ENCODE peak calls at places on chromosome 10, in five cellular contexts. M is IMR-90, C is SK-N-SH, U is A549, W is GM12878. D is an unnamed sample.

GRCh38 chr10:121457729-121458128 is 140.5 kb downstream of the FGFR2 start:
- DNase-seq in M (no peak), C (no peak), U (no peak), W (no peak), D (no peak)

GRCh38 chr10:4129866-4130455 is 345.0 kb upstream of the KLF6 start:
- DNase-seq in M (no peak), C (no peak), U (no peak), W (no peak), D (no peak)

GRCh38 chr10:26503911-26504310 is 65.8 kb downstream of the APBB1IP start:
- DNase-seq in M (no peak), C (no peak), U (peak; percentile 28), W (no peak), D (no peak)

GRCh38 chr10:119174109-119174508 is 4.5 kb downstream of the PRDX3 start:
- DNase-seq in M (no peak), C (no peak), U (no peak), W (no peak), D (no peak)

GRCh38 chr10:98956576-98957260 is 278.9 kb downstream of the HPSE2 start:
- DNase-seq in M (peak; percentile 73), C (no peak), U (no peak), W (no peak), D (no peak)

GRCh38 chr10:126663328-126663727 is 7.2 kb downstream of the C10orf90 start:
- DNase-seq in M (no peak), C (no peak), U (no peak), W (no peak), D (no peak)

GRCh38 chr10:107059872-107060271 is 104.6 kb downstream of the SORCS1 start:
- DNase-seq in M (no peak), C (peak; percentile 43), U (no peak), W (no peak), D (peak; percentile 38)

GRCh38 chr10:86155034-86155656 is 211.4 kb downstream of the GRID1 start:
- DNase-seq in M (no peak), C (peak; percentile 53), U (no peak), W (no peak), D (no peak)

GRCh38 chr10:116565533-116565932 is 19.8 kb downstream of the PNLIP start:
- DNase-seq in M (no peak), C (no peak), U (no peak), W (no peak), D (no peak)

GRCh38 chr10:114499630-114500190 is 95.4 kb upstream of the AFAP1L2 start:
- DNase-seq in M (no peak), C (no peak), U (no peak), W (no peak), D (no peak)

GRCh38 chr10:20817646-20818045 is 79.5 kb downstream of the NEBL start:
- DNase-seq in M (no peak), C (no peak), U (no peak), W (no peak), D (no peak)

GRCh38 chr10:131111007-131111406 is 200.5 kb downstream of the TCERG1L start:
- DNase-seq in M (no peak), C (no peak), U (no peak), W (no peak), D (no peak)

GRCh38 chr10:132977807-132978206 is 35.4 kb upstream of the CFAP46 start:
- DNase-seq in M (no peak), C (no peak), U (no peak), W (no peak), D (no peak)

GRCh38 chr10:94983555-94983954 is 45.1 kb downstream of the CYP2C9 start:
- DNase-seq in M (no peak), C (no peak), U (no peak), W (no peak), D (no peak)

GRCh38 chr10:91604936-91605534 is 27.8 kb downstream of the PPP1R3C start:
- DNase-seq in M (peak; percentile 79), C (no peak), U (peak; percentile 48), W (no peak), D (no peak)

GRCh38 chr10:110495731-110496552 is 1.8 kb upstream of the DUSP5 start:
- DNase-seq in M (peak; percentile 93), C (peak; percentile 71), U (peak; percentile 85), W (no peak), D (peak; percentile 43)

GRCh38 chr10:33015798-33016547 is 57.9 kb upstream of the ITGB1 start:
- DNase-seq in M (peak; percentile 86), C (no peak), U (peak; percentile 48), W (no peak), D (no peak)

GRCh38 chr10:15712903-15713302 is 6.8 kb downstream of the ITGA8 start:
- DNase-seq in M (no peak), C (no peak), U (no peak), W (no peak), D (no peak)

GRCh38 chr10:129764901-129765663 is 199.0 kb downstream of the EBF3 start:
- DNase-seq in M (no peak), C (no peak), U (no peak), W (no peak), D (no peak)

GRCh38 chr10:68871105-68871711 is 29.9 kb upstream of the DDX50 start:
- DNase-seq in M (peak; percentile 71), C (no peak), U (peak; percentile 19), W (no peak), D (no peak)

GRCh38 chr10:79329529-79329928 is 17.7 kb upstream of the PPIF start:
- DNase-seq in M (no peak), C (no peak), U (no peak), W (no peak), D (no peak)

GRCh38 chr10:104642311-104643022 is 1.4 kb downstream of the SORCS3 start:
- DNase-seq in M (no peak), C (peak; percentile 88), U (peak; percentile 65), W (no peak), D (peak; percentile 11)

GRCh38 chr10:73593812-73594211 is 2.7 kb upstream of the USP54 start:
- DNase-seq in M (no peak), C (no peak), U (no peak), W (no peak), D (no peak)

GRCh38 chr10:129626801-129627434 is 159.9 kb downstream of the MGMT start:
- DNase-seq in M (peak; percentile 4), C (no peak), U (no peak), W (no peak), D (no peak)

GRCh38 chr10:46227571-46228075 is 59.2 kb upstream of the ANTXRL start:
- DNase-seq in M (no peak), C (no peak), U (no peak), W (no peak), D (no peak)

GRCh38 chr10:91756286-91756685 is 41.9 kb upstream of the TNKS2 start:
- DNase-seq in M (peak; percentile 90), C (no peak), U (no peak), W (no peak), D (no peak)

GRCh38 chr10:107264742-107265141 is 100.2 kb upstream of the SORCS1 start:
- DNase-seq in M (no peak), C (peak; percentile 2), U (no peak), W (no peak), D (peak; percentile 13)

GRCh38 chr10:92778091-92778490 is 70.2 kb upstream of the EXOC6 start:
- DNase-seq in M (no peak), C (no peak), U (no peak), W (no peak), D (no peak)

GRCh38 chr10:36779238-36779846 is 346.1 kb upstream of the ANKRD30A start:
- DNase-seq in M (peak; percentile 81), C (peak; percentile 74), U (peak; percentile 70), W (no peak), D (peak; percentile 8)

GRCh38 chr10:114100848-114101741 is 57.4 kb downstream of the ADRB1 start:
- DNase-seq in M (peak; percentile 19), C (peak; percentile 48), U (no peak), W (no peak), D (peak; percentile 20)

GRCh38 chr10:117698809-117699208 is 156.3 kb downstream of the EMX2 start:
- DNase-seq in M (no peak), C (no peak), U (no peak), W (no peak), D (no peak)

DNA sequence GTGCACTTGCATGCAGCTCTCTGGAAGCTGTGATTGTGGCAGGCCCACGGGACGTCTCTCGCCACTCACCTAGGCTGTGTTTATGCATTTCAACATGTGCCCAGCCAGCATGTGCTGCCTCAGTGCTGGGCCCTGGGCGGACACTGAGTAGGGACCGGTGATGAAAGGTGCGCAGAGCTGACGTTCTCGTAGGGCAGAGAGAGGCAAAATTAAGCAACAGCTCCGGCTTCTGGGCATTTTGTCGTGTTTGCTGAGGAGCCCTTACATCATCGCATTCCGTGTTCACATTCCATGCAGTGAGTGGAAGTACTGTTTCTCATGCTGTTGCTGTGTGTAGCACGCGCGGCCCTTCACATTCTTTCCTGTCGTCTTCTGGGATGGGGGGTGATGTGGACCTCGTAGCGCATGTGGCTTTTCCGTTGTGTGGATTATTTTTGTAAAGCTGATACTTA is 50.5 kb downstream of the PRF1 start:
- DNase-seq in M (peak; percentile 94), C (no peak), U (no peak), W (no peak), D (no peak)
- TF ChIP-seq RCOR1 in M (no peak), C (no peak), U (no peak), W (no peak), D (no peak)

DNA sequence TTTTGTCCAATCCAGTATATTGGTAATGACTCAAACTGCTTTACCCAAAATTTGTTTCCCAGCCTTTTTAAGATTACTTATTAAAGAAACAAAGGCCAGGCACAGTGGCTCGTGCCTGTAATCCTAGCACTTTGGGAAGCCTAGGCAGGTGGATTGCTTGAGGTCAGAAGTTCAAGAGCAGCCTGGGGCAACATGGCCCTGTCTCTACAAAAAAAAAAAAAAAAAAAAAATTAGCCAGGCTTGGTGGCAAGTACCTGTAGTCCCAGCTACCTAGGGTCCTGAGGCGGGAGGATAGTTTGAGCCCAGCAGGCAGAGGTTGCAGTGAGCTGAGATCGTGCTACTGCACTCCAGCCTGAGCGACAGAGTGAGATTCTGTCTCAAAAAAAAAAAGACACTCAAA is 7.0 kb upstream of the ARHGAP12 start:
- DNase-seq in M (no peak), C (no peak), U (no peak), W (no peak), D (no peak)
- TF ChIP-seq RCOR1 in M (no peak), C (no peak), U (no peak), W (no peak), D (no peak)

GRCh38 chr10:77111611-77112550 is 525.7 kb downstream of the KCNMA1 start:
- DNase-seq in M (peak; percentile 87), C (peak; percentile 76), U (peak; percentile 76), W (peak; percentile 13), D (peak; percentile 73)
- TF ChIP-seq RCOR1 in M (peak; percentile 37), C (no peak), U (no peak), W (no peak), D (no peak)

DNA sequence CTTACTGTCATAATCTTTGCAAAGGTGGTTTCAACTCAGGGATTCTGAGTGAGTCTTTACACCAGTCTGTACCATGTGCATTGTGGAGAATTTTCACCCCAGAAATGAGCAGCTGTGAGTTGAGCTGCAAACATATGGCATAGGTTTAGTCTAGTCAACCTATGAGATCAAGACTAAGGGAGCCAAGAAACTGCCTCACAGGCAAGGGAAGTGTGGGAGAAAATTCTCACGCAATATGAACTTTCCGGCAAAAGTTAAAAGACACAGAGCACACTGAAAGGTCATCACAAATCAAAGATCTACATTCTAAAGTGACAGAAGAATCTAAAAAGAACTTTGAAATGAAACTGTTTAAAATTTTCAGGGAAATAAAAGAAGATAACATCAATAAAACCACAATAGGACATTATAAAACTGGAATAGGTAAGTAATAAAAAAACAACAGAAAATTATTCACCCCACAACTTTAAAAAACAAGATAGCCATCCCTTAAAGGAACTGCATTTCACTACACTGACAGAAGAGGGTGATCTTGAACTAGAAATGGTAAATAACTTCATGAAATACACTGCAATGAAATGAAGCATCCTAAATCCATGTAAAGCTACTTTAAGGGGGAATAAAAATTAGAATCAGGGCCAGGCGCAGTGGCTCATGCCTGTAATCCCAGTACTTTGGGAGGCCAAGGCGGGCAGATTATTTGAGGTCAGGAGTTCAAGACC is 63.5 kb downstream of the LGI1 start:
- DNase-seq in M (peak; percentile 58), C (no peak), U (peak; percentile 61), W (no peak), D (peak; percentile 9)
- TF ChIP-seq RCOR1 in M (no peak), C (no peak), U (no peak), W (no peak), D (no peak)